ENCODE peak calls at places on chromosomes 4 and X, in five cellular contexts. R is HCT116, X is breast epithelium, T is kidney tubule cell, W is T-cell. L is an unnamed sample.

GRCh38 chr4:5409237-5409636 is 299.1 kb downstream of the EVC2 start:
- DNase-seq in R (no peak), X (no peak), T (no peak), W (no peak), L (no peak)

GRCh38 chr4:82124365-82124764 is 249.4 kb downstream of the HNRNPD start:
- DNase-seq in R (no peak), X (no peak), T (no peak), W (no peak), L (no peak)

GRCh38 chr4:86974481-86975050 is 39.8 kb downstream of the AFF1 start:
- DNase-seq in R (no peak), X (no peak), T (no peak), W (no peak), L (no peak)

GRCh38 chr4:185920171-185920570 is 108.2 kb upstream of the SORBS2 start:
- DNase-seq in R (no peak), X (no peak), T (peak), W (no peak), L (no peak)

GRCh38 chr4:26206339-26206738 is 114.5 kb upstream of the RBPJ start:
- DNase-seq in R (no peak), X (no peak), T (no peak), W (no peak), L (no peak)

GRCh38 chr4:81963506-81964020 is 410.2 kb downstream of the HNRNPD start:
- DNase-seq in R (no peak), X (no peak), T (no peak), W (no peak), L (no peak)

GRCh38 chr4:92234393-92235176 is 69.2 kb upstream of the GRID2 start:
- DNase-seq in R (peak), X (no peak), T (peak), W (no peak), L (no peak)

GRCh38 chrX:110836982-110837381 is 41.4 kb upstream of the CHRDL1 start:
- DNase-seq in R (no peak), X (no peak), T (no peak), W (no peak), L (no peak)

GRCh38 chrX:99078301-99078700 is 1331.8 kb downstream of the PCDH19 start:
- DNase-seq in R (no peak), X (no peak), T (peak), W (no peak), L (no peak)

GRCh38 chr4:85489273-85489672 is 14.3 kb downstream of the ARHGAP24 start:
- DNase-seq in R (no peak), X (no peak), T (peak), W (no peak), L (no peak)

GRCh38 chrX:24298191-24298590 is 15.7 kb downstream of the SUPT20HL2 start:
- DNase-seq in R (no peak), X (no peak), T (no peak), W (no peak), L (no peak)

L was measured in omental fat pad.